ENCODE peak calls at places on chromosome 4, in nine cellular contexts. One of them, this sample, is unnamed.

GRCh38 chr4:51998837-51999236 is 21.3 kb downstream of the LRRC66 start:
- DNase-seq in fibroblast of lung: no peak
- DNase-seq in stimulated activated effector memory CD8-positive, alpha-beta T cell treated with anti-CD3 and anti-CD28 coated beads, Interleukin-12 subunit alpha, Interleukin-12 subunit beta, amount 100 ng/mL, for 72 hours: no peak
- DNase-seq in nephron progenitor cell: no peak
- DNase-seq in lower lobe of right lung: no peak
- DNase-seq in Right ventricle myocardium inferior: no peak
- DNase-seq in left colon: no peak
- DNase-seq in caudate nucleus: no peak
- DNase-seq in CD4-positive, alpha-beta T cell: no peak
- DNase-seq in this sample: no peak

GRCh38 chr4:75924309-75924708 is 16.5 kb downstream of the NAAA start:
- DNase-seq in fibroblast of lung: no peak
- DNase-seq in stimulated activated effector memory CD8-positive, alpha-beta T cell treated with anti-CD3 and anti-CD28 coated beads, Interleukin-12 subunit alpha, Interleukin-12 subunit beta, amount 100 ng/mL, for 72 hours: no peak
- DNase-seq in nephron progenitor cell: no peak
- DNase-seq in lower lobe of right lung: no peak
- DNase-seq in Right ventricle myocardium inferior: no peak
- DNase-seq in left colon: no peak
- DNase-seq in caudate nucleus: no peak
- DNase-seq in CD4-positive, alpha-beta T cell: no peak
- DNase-seq in this sample: no peak

GRCh38 chr4:152778656-152779512 is 646 bp downstream of the TIGD4 start:
- DNase-seq in fibroblast of lung: peak
- DNase-seq in stimulated activated effector memory CD8-positive, alpha-beta T cell treated with anti-CD3 and anti-CD28 coated beads, Interleukin-12 subunit alpha, Interleukin-12 subunit beta, amount 100 ng/mL, for 72 hours: no peak
- DNase-seq in nephron progenitor cell: peak
- DNase-seq in lower lobe of right lung: no peak
- DNase-seq in Right ventricle myocardium inferior: peak
- DNase-seq in left colon: no peak
- DNase-seq in caudate nucleus: peak
- DNase-seq in CD4-positive, alpha-beta T cell: peak
- DNase-seq in this sample: peak

GRCh38 chr4:38753021-38753806 is 29.6 kb downstream of the TLR10 start:
- DNase-seq in fibroblast of lung: peak
- DNase-seq in stimulated activated effector memory CD8-positive, alpha-beta T cell treated with anti-CD3 and anti-CD28 coated beads, Interleukin-12 subunit alpha, Interleukin-12 subunit beta, amount 100 ng/mL, for 72 hours: no peak
- DNase-seq in nephron progenitor cell: peak
- DNase-seq in lower lobe of right lung: peak
- DNase-seq in Right ventricle myocardium inferior: peak
- DNase-seq in left colon: peak
- DNase-seq in caudate nucleus: no peak
- DNase-seq in CD4-positive, alpha-beta T cell: no peak
- DNase-seq in this sample: peak

GRCh38 chr4:109760682-109761081 is 30.8 kb upstream of the PLA2G12A start:
- DNase-seq in fibroblast of lung: no peak
- DNase-seq in stimulated activated effector memory CD8-positive, alpha-beta T cell treated with anti-CD3 and anti-CD28 coated beads, Interleukin-12 subunit alpha, Interleukin-12 subunit beta, amount 100 ng/mL, for 72 hours: no peak
- DNase-seq in nephron progenitor cell: no peak
- DNase-seq in lower lobe of right lung: no peak
- DNase-seq in Right ventricle myocardium inferior: no peak
- DNase-seq in left colon: no peak
- DNase-seq in caudate nucleus: no peak
- DNase-seq in CD4-positive, alpha-beta T cell: no peak
- DNase-seq in this sample: no peak

GRCh38 chr4:17468638-17469221 is 43.2 kb downstream of the QDPR start:
- DNase-seq in fibroblast of lung: peak
- DNase-seq in stimulated activated effector memory CD8-positive, alpha-beta T cell treated with anti-CD3 and anti-CD28 coated beads, Interleukin-12 subunit alpha, Interleukin-12 subunit beta, amount 100 ng/mL, for 72 hours: no peak
- DNase-seq in nephron progenitor cell: peak
- DNase-seq in lower lobe of right lung: no peak
- DNase-seq in Right ventricle myocardium inferior: no peak
- DNase-seq in left colon: no peak
- DNase-seq in caudate nucleus: no peak
- DNase-seq in CD4-positive, alpha-beta T cell: no peak
- DNase-seq in this sample: peak

GRCh38 chr4:1462009-1462767 is 55.9 kb upstream of the NKX1-1 start:
- DNase-seq in fibroblast of lung: no peak
- DNase-seq in stimulated activated effector memory CD8-positive, alpha-beta T cell treated with anti-CD3 and anti-CD28 coated beads, Interleukin-12 subunit alpha, Interleukin-12 subunit beta, amount 100 ng/mL, for 72 hours: no peak
- DNase-seq in nephron progenitor cell: no peak
- DNase-seq in lower lobe of right lung: no peak
- DNase-seq in Right ventricle myocardium inferior: no peak
- DNase-seq in left colon: no peak
- DNase-seq in caudate nucleus: no peak
- DNase-seq in CD4-positive, alpha-beta T cell: no peak
- DNase-seq in this sample: no peak

GRCh38 chr4:1194028-1194900 is 21.9 kb upstream of the SPON2 start:
- DNase-seq in fibroblast of lung: peak
- DNase-seq in stimulated activated effector memory CD8-positive, alpha-beta T cell treated with anti-CD3 and anti-CD28 coated beads, Interleukin-12 subunit alpha, Interleukin-12 subunit beta, amount 100 ng/mL, for 72 hours: peak
- DNase-seq in nephron progenitor cell: no peak
- DNase-seq in lower lobe of right lung: no peak
- DNase-seq in Right ventricle myocardium inferior: peak
- DNase-seq in left colon: peak
- DNase-seq in caudate nucleus: peak
- DNase-seq in CD4-positive, alpha-beta T cell: no peak
- DNase-seq in this sample: no peak

GRCh38 chr4:116126794-116127193 is 958.6 kb downstream of the TRAM1L1 start:
- DNase-seq in fibroblast of lung: no peak
- DNase-seq in stimulated activated effector memory CD8-positive, alpha-beta T cell treated with anti-CD3 and anti-CD28 coated beads, Interleukin-12 subunit alpha, Interleukin-12 subunit beta, amount 100 ng/mL, for 72 hours: no peak
- DNase-seq in nephron progenitor cell: no peak
- DNase-seq in lower lobe of right lung: no peak
- DNase-seq in Right ventricle myocardium inferior: no peak
- DNase-seq in left colon: no peak
- DNase-seq in caudate nucleus: no peak
- DNase-seq in CD4-positive, alpha-beta T cell: no peak
- DNase-seq in this sample: no peak

GRCh38 chr4:92566284-92566683 is 262.5 kb downstream of the GRID2 start:
- DNase-seq in fibroblast of lung: no peak
- DNase-seq in stimulated activated effector memory CD8-positive, alpha-beta T cell treated with anti-CD3 and anti-CD28 coated beads, Interleukin-12 subunit alpha, Interleukin-12 subunit beta, amount 100 ng/mL, for 72 hours: no peak
- DNase-seq in nephron progenitor cell: no peak
- DNase-seq in lower lobe of right lung: no peak
- DNase-seq in Right ventricle myocardium inferior: no peak
- DNase-seq in left colon: no peak
- DNase-seq in caudate nucleus: no peak
- DNase-seq in CD4-positive, alpha-beta T cell: no peak
- DNase-seq in this sample: no peak